ENCODE peak calls at places on chromosome 20, in seven cellular contexts. H, U, C, I, A, M and X are unnamed samples.

GRCh38 chr20:37357481-37358365 is 11.8 kb downstream of the SRC start:
- DNase-seq in A (no peak), H (no peak), M (no peak), U (no peak), I (peak; percentile 30), C (no peak), X (no peak)

GRCh38 chr20:49560186-49560585 is 7.8 kb downstream of the PTGIS start:
- DNase-seq in M (no peak), H (no peak), U (no peak), A (no peak), C (no peak), I (no peak), X (no peak)

GRCh38 chr20:53996584-53997486 is 73.6 kb downstream of the BCAS1 start:
- DNase-seq in H (no peak), U (no peak), I (no peak), C (no peak), M (no peak), A (no peak), X (no peak)

GRCh38 chr20:58078741-58079522 is 149.5 kb downstream of the ANKRD60 start:
- DNase-seq in H (no peak), M (no peak), A (peak; percentile 17), C (no peak), U (peak; percentile 49), I (no peak), X (no peak)

GRCh38 chr20:33689973-33690372 is 3.8 kb upstream of the E2F1 start:
- DNase-seq in C (no peak), H (no peak), A (no peak), U (peak; percentile 59), M (peak; percentile 45), I (peak; percentile 33), X (peak; percentile 87)

GRCh38 chr20:58847483-58847882 is 3.2 kb downstream of the GNAS-AS1 start:
- DNase-seq in I (no peak), U (no peak), A (no peak), C (no peak), M (no peak), H (no peak), X (no peak)

GRCh38 chr20:18504479-18505060 is 3.2 kb upstream of the SEC23B start:
- DNase-seq in I (peak; percentile 19), A (no peak), U (no peak), C (peak; percentile 30), M (no peak), H (no peak), X (no peak)

GRCh38 chr20:3755269-3755668 is 12.3 kb downstream of the ADISSP start:
- DNase-seq in U (no peak), I (no peak), M (no peak), A (no peak), C (no peak), H (no peak), X (no peak)

GRCh38 chr20:38109657-38110524 is 55.2 kb downstream of the TGM2 start:
- DNase-seq in U (peak; percentile 99), M (no peak), H (no peak), C (peak; percentile 74), I (no peak), A (peak; percentile 87), X (no peak)

GRCh38 chr20:44080646-44081267 is 106.2 kb downstream of the JPH2 start:
- DNase-seq in I (peak; percentile 89), M (peak; percentile 49), U (peak; percentile 80), H (peak; percentile 70), C (peak; percentile 78), A (peak; percentile 78), X (peak; percentile 70)

GRCh38 chr20:33811763-33812672 is 870 bp downstream of the CHMP4B start:
- DNase-seq in H (no peak), M (peak; percentile 26), C (peak; percentile 69), U (peak; percentile 91), A (peak; percentile 91), I (peak; percentile 16), X (peak; percentile 38)

GRCh38 chr20:13271977-13272975 is 51.2 kb downstream of the ISM1 start:
- DNase-seq in U (no peak), C (no peak), A (no peak), H (no peak), I (no peak), M (no peak), X (no peak)